ENCODE peak calls at places on chromosomes 11 and 22, in eight cellular contexts. B, O, L, J, Q, P, F and C are unnamed samples.

GRCh38 chr22:24474221-24474620 is 20.9 kb upstream of the UPB1 start:
- DNase-seq in B (no peak), O (no peak), L (no peak), J (no peak), Q (peak), P (no peak), F (no peak), C (no peak)

GRCh38 chr11:63534076-63534475 is 2.5 kb upstream of the PLAAT4 start:
- DNase-seq in B (no peak), O (no peak), L (no peak), J (no peak), Q (no peak), P (no peak), F (no peak), C (no peak)

GRCh38 chr22:40258463-40259046 is 80.8 kb downstream of the TNRC6B start:
- DNase-seq in B (no peak), O (no peak), L (no peak), J (no peak), Q (peak), P (no peak), F (no peak), C (no peak)

GRCh38 chr22:25177895-25178294 is 21.8 kb upstream of the CRYBB3 start:
- DNase-seq in B (no peak), O (no peak), L (no peak), J (no peak), Q (no peak), P (no peak), F (no peak), C (no peak)

GRCh38 chr11:74147199-74147929 is 23.4 kb downstream of the C2CD3 start:
- DNase-seq in B (no peak), O (no peak), L (no peak), J (no peak), Q (peak), P (no peak), F (no peak), C (no peak)

GRCh38 chr11:3674189-3674588 is 3.0 kb upstream of the CHRNA10 start:
- DNase-seq in B (no peak), O (no peak), L (no peak), J (no peak), Q (peak), P (no peak), F (no peak), C (no peak)

GRCh38 chr22:22754961-22755777 is 110.8 kb downstream of the GGTLC2 start:
- DNase-seq in B (no peak), O (no peak), L (no peak), J (no peak), Q (no peak), P (no peak), F (no peak), C (no peak)

GRCh38 chr22:22830193-22830592 is 57.4 kb upstream of the IGLL5 start:
- DNase-seq in B (no peak), O (no peak), L (no peak), J (no peak), Q (no peak), P (no peak), F (no peak), C (no peak)